ENCODE peak calls at places on chromosomes 13 and 19, in ten cellular contexts. Q is NCI-H187 treated with DMSO at 0.1 percent for 48 hours, X is cardiac muscle cell, V is IMR-90, G is left colon, C is sigmoid colon, Y is nephron progenitor cell, J is brain pericyte, A is H54, R is left cardiac atrium. I is an unnamed sample.

GRCh38 chr19:32876236-32876918 is 6.8 kb upstream of the SLC7A9 start:
- DNase-seq in Q (no peak), X (no peak), V (no peak), G (no peak), C (no peak), Y (no peak), J (no peak), A (peak; percentile 52), R (no peak), I (no peak)

GRCh38 chr19:45113628-45114027 is 20.6 kb downstream of the PPP1R37 start:
- DNase-seq in Q (peak; percentile 93), X (no peak), V (no peak), G (peak; percentile 75), C (no peak), Y (no peak), J (no peak), A (no peak), R (no peak), I (no peak)

GRCh38 chr19:29371766-29372415 is 153.9 kb upstream of the VSTM2B start:
- DNase-seq in Q (no peak), X (no peak), V (no peak), G (no peak), C (no peak), Y (no peak), J (no peak), A (no peak), R (no peak), I (no peak)

GRCh38 chr19:30593358-30593757 is 221.2 kb downstream of the ZNF536 start:
- DNase-seq in Q (no peak), X (no peak), V (no peak), G (peak; percentile 32), C (peak; percentile 74), Y (no peak), J (no peak), A (no peak), R (no peak), I (no peak)

GRCh38 chr13:57123660-57124059 is 17.1 kb upstream of the PRR20A start:
- DNase-seq in Q (no peak), X (no peak), V (no peak), G (no peak), C (no peak), Y (no peak), J (no peak), A (no peak), R (peak; percentile 59), I (peak; percentile 75)

GRCh38 chr19:5048727-5049553 is 80.0 kb downstream of the KDM4B start:
- DNase-seq in Q (no peak), X (no peak), V (peak; percentile 66), G (peak; percentile 75), C (no peak), Y (no peak), J (no peak), A (peak; percentile 96), R (peak; percentile 59), I (no peak)

GRCh38 chr19:12933287-12934072 is at the start of gene FARSA:
- DNase-seq in Q (no peak), X (peak; percentile 94), V (peak; percentile 87), G (peak; percentile 92), C (peak; percentile 96), Y (peak; percentile 88), J (no peak), A (peak; percentile 84), R (peak; percentile 94), I (peak; percentile 93)

GRCh38 chr13:29514720-29515310 is 80.7 kb downstream of the SLC7A1 start:
- DNase-seq in Q (no peak), X (no peak), V (no peak), G (no peak), C (no peak), Y (no peak), J (no peak), A (no peak), R (no peak), I (no peak)

GRCh38 chr19:41641879-41642485 is 15.1 kb upstream of the CEACAM4 start:
- DNase-seq in Q (peak; percentile 14), X (peak; percentile 2), V (peak; percentile 37), G (peak; percentile 59), C (no peak), Y (peak; percentile 53), J (no peak), A (peak; percentile 83), R (peak; percentile 59), I (peak; percentile 25)

GRCh38 chr13:61040180-61040579 is 375.5 kb downstream of the PCDH20 start:
- DNase-seq in Q (no peak), X (no peak), V (no peak), G (no peak), C (no peak), Y (no peak), J (no peak), A (no peak), R (no peak), I (no peak)

GRCh38 chr19:16073988-16074387 is 2.3 kb upstream of the TPM4 start:
- DNase-seq in Q (no peak), X (no peak), V (no peak), G (peak; percentile 28), C (peak; percentile 85), Y (no peak), J (no peak), A (no peak), R (no peak), I (no peak)

GRCh38 chr13:72050251-72050650 is 183.2 kb upstream of the DACH1 start:
- DNase-seq in Q (no peak), X (no peak), V (no peak), G (no peak), C (no peak), Y (no peak), J (no peak), A (no peak), R (no peak), I (no peak)

GRCh38 chr19:39768334-39768733 is 10.3 kb upstream of the LEUTX start:
- DNase-seq in Q (no peak), X (no peak), V (no peak), G (no peak), C (no peak), Y (no peak), J (no peak), A (no peak), R (no peak), I (no peak)

GRCh38 chr19:45470147-45471081 is 2.6 kb downstream of the FOSB start:
- DNase-seq in Q (no peak), X (peak; percentile 51), V (peak; percentile 67), G (no peak), C (no peak), Y (peak; percentile 50), J (no peak), A (no peak), R (no peak), I (no peak)

GRCh38 chr13:92719868-92720267 is 506.7 kb upstream of the GPC6 start:
- DNase-seq in Q (peak; percentile 99), X (peak; percentile 26), V (no peak), G (no peak), C (no peak), Y (no peak), J (no peak), A (no peak), R (no peak), I (no peak)

GRCh38 chr19:50565984-50566903 is 2.0 kb downstream of the LRRC4B start:
- DNase-seq in Q (no peak), X (no peak), V (no peak), G (no peak), C (no peak), Y (peak; percentile 57), J (no peak), A (no peak), R (no peak), I (no peak)